ENCODE peak calls at places on chromosomes 13 and 19, in four cellular contexts. Z is CD8-positive, alpha-beta T cell; D is tibial artery; W is Calu3. X is an unnamed sample.

GRCh38 chr13:112376050-112376681 is at the start of gene SPACA7:
- DNase-seq in D (no peak), W (no peak), Z (no peak), X (no peak)

GRCh38 chr19:35352448-35353304 is 5.0 kb downstream of the FFAR1 start:
- DNase-seq in Z (peak; percentile 64), W (peak; percentile 80), D (peak; percentile 35), X (peak; percentile 54)

GRCh38 chr13:27406178-27406939 is 18.1 kb upstream of the GTF3A start:
- DNase-seq in Z (no peak), W (no peak), D (no peak), X (no peak)

GRCh38 chr19:10641248-10641647 is 12.9 kb upstream of the ILF3 start:
- DNase-seq in Z (no peak), W (no peak), D (no peak), X (no peak)

GRCh38 chr19:54464624-54465266 is 1.2 kb upstream of the LENG9 start:
- DNase-seq in D (peak; percentile 91), W (peak; percentile 95), Z (peak; percentile 69), X (peak; percentile 74)

GRCh38 chr13:112875627-112876026 is 93.4 kb upstream of the MCF2L start:
- DNase-seq in W (no peak), Z (no peak), D (no peak), X (no peak)

GRCh38 chr19:45767881-45768643 is 990 bp downstream of the SIX5 start:
- DNase-seq in D (peak; percentile 73), W (peak; percentile 83), Z (no peak), X (peak; percentile 45)

GRCh38 chr13:84126671-84127171 is 244.4 kb upstream of the SLITRK1 start:
- DNase-seq in W (no peak), Z (no peak), D (no peak), X (no peak)

GRCh38 chr19:2775556-2776430 is 7.3 kb downstream of the SGTA start:
- DNase-seq in D (peak; percentile 42), Z (peak; percentile 73), W (no peak), X (peak; percentile 40)

GRCh38 chr13:47499358-47500150 is 501.5 kb downstream of the SUCLA2 start:
- DNase-seq in Z (no peak), D (no peak), W (no peak), X (no peak)

GRCh38 chr13:73335938-73336337 is 277.1 kb downstream of the KLF5 start:
- DNase-seq in W (peak; percentile 30), D (no peak), Z (no peak), X (no peak)

GRCh38 chr19:19662344-19662743 is 1.1 kb downstream of the ATP13A1 start:
- DNase-seq in Z (no peak), W (no peak), D (no peak), X (no peak)
- TF ChIP-seq CTCF in Z (no peak), W (no peak), D (no peak), X (no peak)

GRCh38 chr19:39349326-39349725 is 7.1 kb downstream of the SAMD4B start:
- DNase-seq in D (no peak), W (no peak), Z (no peak), X (no peak)

GRCh38 chr19:39355253-39355652 is 13.0 kb downstream of the SAMD4B start:
- DNase-seq in Z (no peak), D (no peak), W (no peak), X (no peak)

GRCh38 chr19:39352549-39353285 is 10.5 kb downstream of the SAMD4B start:
- DNase-seq in W (no peak), D (no peak), Z (no peak), X (no peak)

GRCh38 chr19:39350156-39350555 is 7.9 kb downstream of the SAMD4B start:
- DNase-seq in W (no peak), D (no peak), Z (no peak), X (no peak)

GRCh38 chr19:39351537-39352037 is 9.4 kb downstream of the SAMD4B start:
- DNase-seq in Z (no peak), W (no peak), D (no peak), X (no peak)
- TF ChIP-seq CTCF in Z (no peak), W (no peak), D (no peak), X (no peak)

GRCh38 chr19:18478545-18479311 is 40.8 kb upstream of the ISYNA1 start:
- DNase-seq in D (peak; percentile 91), W (peak; percentile 27), Z (peak; percentile 59), X (no peak)
- TF ChIP-seq CTCF in D (no peak), W (no peak), Z (no peak), X (no peak)

DNA sequence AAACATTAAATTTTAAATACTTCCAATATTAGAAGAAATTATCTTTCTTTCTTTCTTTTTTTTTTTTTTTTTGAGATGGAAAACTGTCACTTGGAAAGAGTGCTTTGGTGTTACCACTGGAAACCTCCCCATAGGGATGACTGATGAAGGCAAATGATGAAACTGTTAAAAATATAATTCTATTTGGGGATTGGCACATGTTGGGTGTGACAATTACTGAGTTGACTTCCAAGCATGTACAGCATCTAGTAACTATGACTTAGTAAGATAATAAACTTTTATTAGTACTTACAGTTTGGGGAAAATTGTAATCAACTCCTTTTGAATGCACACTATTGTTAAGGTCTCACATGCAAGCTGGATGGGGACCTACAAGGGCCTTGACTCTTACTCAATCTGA is 592.5 kb downstream of the KCTD12 start:
- DNase-seq in Z (no peak), D (no peak), W (no peak), X (no peak)
- TF ChIP-seq CTCF in Z (no peak), D (no peak), W (no peak), X (no peak)

DNA sequence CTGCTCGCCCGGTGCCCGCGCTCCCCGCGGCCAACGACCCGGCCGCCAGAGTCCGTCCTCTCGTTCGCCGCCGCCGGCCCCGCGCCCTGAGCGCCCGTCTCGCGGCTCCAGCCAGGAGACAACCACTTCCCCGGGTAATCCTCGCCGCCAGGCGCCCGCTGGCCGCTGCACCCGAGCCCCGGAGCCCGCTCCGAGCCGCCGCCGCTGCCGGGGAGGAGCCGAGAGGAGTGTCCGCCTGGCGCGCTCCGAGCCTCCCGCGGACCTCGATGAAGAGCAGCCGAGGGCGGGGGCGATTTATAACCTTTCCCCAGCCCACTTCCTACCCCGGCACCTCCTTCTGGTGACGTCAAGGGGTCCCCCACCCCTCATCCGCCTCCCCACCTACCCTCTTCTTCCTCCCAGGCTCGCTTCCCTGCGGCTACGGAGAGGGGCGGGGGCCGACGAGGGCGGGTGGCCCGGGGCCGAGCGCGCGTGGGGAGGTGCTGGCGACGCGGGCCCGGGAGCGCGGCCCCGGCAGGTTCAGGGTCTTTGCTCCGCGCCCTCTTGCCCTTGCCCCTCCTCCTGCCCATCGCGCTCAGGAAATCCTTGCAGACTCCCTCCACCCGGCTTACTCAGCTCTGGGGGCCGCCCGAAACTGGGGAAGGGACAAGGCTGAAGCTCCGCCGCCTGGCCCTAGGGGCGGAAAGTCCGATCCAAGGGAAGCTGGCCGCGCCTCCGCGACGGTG is at the start of gene FLT1:
- DNase-seq in W (peak; percentile 6), Z (peak; percentile 37), D (no peak), X (peak; percentile 35)
- TF ChIP-seq CTCF in W (no peak), Z (no peak), D (no peak), X (no peak)

GRCh38 chr13:110683203-110683883 is 22.6 kb downstream of the CARS2 start:
- DNase-seq in Z (no peak), D (no peak), W (no peak), X (no peak)
- TF ChIP-seq CTCF in Z (peak; percentile 19), D (no peak), W (no peak), X (no peak)

GRCh38 chr19:18608805-18609716 is 2.5 kb upstream of the CRLF1 start:
- DNase-seq in D (no peak), W (no peak), Z (no peak), X (no peak)
- TF ChIP-seq CTCF in D (no peak), W (no peak), Z (no peak), X (no peak)

GRCh38 chr13:26117620-26118019 is 65.8 kb upstream of the SHISA2 start:
- DNase-seq in Z (no peak), W (no peak), D (no peak), X (no peak)

GRCh38 chr13:26111797-26112196 is 60.0 kb upstream of the SHISA2 start:
- DNase-seq in W (no peak), Z (no peak), D (no peak), X (no peak)

GRCh38 chr13:26112843-26113242 is 61.0 kb upstream of the SHISA2 start:
- DNase-seq in W (no peak), D (no peak), Z (no peak), X (no peak)
- TF ChIP-seq CTCF in W (peak; percentile 17), D (no peak), Z (no peak), X (no peak)